ENCODE peak calls at places on chromosome 20, in seven cellular contexts. One of them, this sample, is unnamed.

GRCh38 chr20:13250242-13250641 is 29.2 kb downstream of the ISM1 start:
- DNase-seq in neural progenitor cell: no peak
- DNase-seq in astrocyte of the cerebellum: no peak
- DNase-seq in CD8-positive, alpha-beta memory T cell: no peak
- DNase-seq in spleen: no peak
- DNase-seq in cardiac muscle cell: no peak
- DNase-seq in heart right ventricle: no peak
- DNase-seq in this sample: no peak

GRCh38 chr20:17712201-17712600 is 12.4 kb downstream of the BANF2 start:
- DNase-seq in heart right ventricle: no peak
- DNase-seq in astrocyte of the cerebellum: no peak
- DNase-seq in neural progenitor cell: no peak
- DNase-seq in spleen: no peak
- DNase-seq in cardiac muscle cell: no peak
- DNase-seq in CD8-positive, alpha-beta memory T cell: no peak
- DNase-seq in this sample: no peak

GRCh38 chr20:34201531-34201930 is 39.7 kb upstream of the ASIP start:
- DNase-seq in CD8-positive, alpha-beta memory T cell: no peak
- DNase-seq in spleen: no peak
- DNase-seq in astrocyte of the cerebellum: no peak
- DNase-seq in heart right ventricle: no peak
- DNase-seq in neural progenitor cell: no peak
- DNase-seq in cardiac muscle cell: no peak
- DNase-seq in this sample: no peak

GRCh38 chr20:2795451-2795850 is 5.0 kb downstream of the CPXM1 start:
- DNase-seq in neural progenitor cell: no peak
- DNase-seq in CD8-positive, alpha-beta memory T cell: no peak
- DNase-seq in heart right ventricle: no peak
- DNase-seq in spleen: no peak
- DNase-seq in cardiac muscle cell: no peak
- DNase-seq in astrocyte of the cerebellum: no peak
- DNase-seq in this sample: no peak

GRCh38 chr20:9093203-9093962 is 24.5 kb downstream of the PLCB4 start:
- DNase-seq in neural progenitor cell: no peak
- DNase-seq in heart right ventricle: peak
- DNase-seq in astrocyte of the cerebellum: no peak
- DNase-seq in cardiac muscle cell: no peak
- DNase-seq in spleen: no peak
- DNase-seq in CD8-positive, alpha-beta memory T cell: no peak
- DNase-seq in this sample: peak

GRCh38 chr20:21376631-21377030 is 20.7 kb downstream of the NKX2-4 start:
- DNase-seq in astrocyte of the cerebellum: no peak
- DNase-seq in CD8-positive, alpha-beta memory T cell: no peak
- DNase-seq in neural progenitor cell: no peak
- DNase-seq in cardiac muscle cell: no peak
- DNase-seq in heart right ventricle: no peak
- DNase-seq in spleen: no peak
- DNase-seq in this sample: peak

GRCh38 chr20:48298851-48299484 is 513.7 kb upstream of the SULF2 start:
- DNase-seq in CD8-positive, alpha-beta memory T cell: no peak
- DNase-seq in heart right ventricle: peak
- DNase-seq in cardiac muscle cell: peak
- DNase-seq in spleen: no peak
- DNase-seq in neural progenitor cell: peak
- DNase-seq in astrocyte of the cerebellum: peak
- DNase-seq in this sample: peak

GRCh38 chr20:50337521-50338466 is 147.2 kb downstream of the CEBPB start:
- DNase-seq in neural progenitor cell: no peak
- DNase-seq in cardiac muscle cell: no peak
- DNase-seq in heart right ventricle: no peak
- DNase-seq in CD8-positive, alpha-beta memory T cell: no peak
- DNase-seq in astrocyte of the cerebellum: no peak
- DNase-seq in spleen: peak
- DNase-seq in this sample: no peak

GRCh38 chr20:5313916-5314315 is 2.8 kb downstream of the PROKR2 start:
- DNase-seq in cardiac muscle cell: no peak
- DNase-seq in heart right ventricle: no peak
- DNase-seq in astrocyte of the cerebellum: no peak
- DNase-seq in CD8-positive, alpha-beta memory T cell: no peak
- DNase-seq in neural progenitor cell: no peak
- DNase-seq in spleen: no peak
- DNase-seq in this sample: no peak

GRCh38 chr20:38985603-38986170 is 23.5 kb downstream of the DHX35 start:
- DNase-seq in CD8-positive, alpha-beta memory T cell: no peak
- DNase-seq in neural progenitor cell: no peak
- DNase-seq in heart right ventricle: no peak
- DNase-seq in spleen: no peak
- DNase-seq in astrocyte of the cerebellum: peak
- DNase-seq in cardiac muscle cell: peak
- DNase-seq in this sample: peak

GRCh38 chr20:49024220-49024619 is 21.9 kb upstream of the CSE1L start:
- DNase-seq in CD8-positive, alpha-beta memory T cell: no peak
- DNase-seq in heart right ventricle: no peak
- DNase-seq in cardiac muscle cell: no peak
- DNase-seq in neural progenitor cell: no peak
- DNase-seq in spleen: no peak
- DNase-seq in astrocyte of the cerebellum: no peak
- DNase-seq in this sample: no peak

DNA sequence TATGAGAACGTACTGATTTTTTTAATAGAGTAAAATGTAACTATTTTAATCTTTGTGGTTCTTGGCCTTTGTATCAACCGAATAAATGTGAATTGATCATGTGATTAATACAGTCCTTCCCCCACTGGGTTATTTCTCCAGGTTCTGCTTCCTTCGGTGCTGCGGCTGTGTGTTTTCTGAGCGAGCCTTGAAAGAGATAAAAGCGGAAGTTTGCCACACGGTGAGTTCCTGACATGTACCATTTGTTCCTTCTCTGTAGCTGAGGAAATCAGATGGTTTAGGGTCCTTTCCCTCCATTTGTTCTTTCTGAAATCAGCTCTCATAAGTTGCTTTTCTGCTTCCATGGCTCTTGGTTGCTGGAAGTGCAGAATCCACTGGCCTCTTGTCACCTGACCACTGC is 15.5 kb downstream of the RTF2 start:
- DNase-seq in astrocyte of the cerebellum: no peak
- DNase-seq in spleen: no peak
- DNase-seq in cardiac muscle cell: no peak
- DNase-seq in heart right ventricle: no peak
- DNase-seq in CD8-positive, alpha-beta memory T cell: no peak
- DNase-seq in neural progenitor cell: no peak
- DNase-seq in this sample: no peak
- H3K4me3 ChIP-seq in astrocyte of the cerebellum: no peak
- H3K4me3 ChIP-seq in spleen: no peak
- H3K4me3 ChIP-seq in cardiac muscle cell: no peak
- H3K4me3 ChIP-seq in heart right ventricle: no peak
- H3K4me3 ChIP-seq in CD8-positive, alpha-beta memory T cell: no peak
- H3K4me3 ChIP-seq in neural progenitor cell: no peak
- H3K4me3 ChIP-seq in this sample: no peak

GRCh38 chr20:11919046-11919445 is 1.4 kb downstream of the BTBD3 start:
- DNase-seq in heart right ventricle: peak
- DNase-seq in CD8-positive, alpha-beta memory T cell: no peak
- DNase-seq in spleen: no peak
- DNase-seq in astrocyte of the cerebellum: peak
- DNase-seq in neural progenitor cell: peak
- DNase-seq in cardiac muscle cell: peak
- DNase-seq in this sample: no peak

GRCh38 chr20:11919571-11919970 is 1.9 kb downstream of the BTBD3 start:
- DNase-seq in astrocyte of the cerebellum: no peak
- DNase-seq in CD8-positive, alpha-beta memory T cell: no peak
- DNase-seq in neural progenitor cell: no peak
- DNase-seq in cardiac muscle cell: no peak
- DNase-seq in spleen: no peak
- DNase-seq in heart right ventricle: no peak
- DNase-seq in this sample: no peak

GRCh38 chr20:11920083-11920482 is 2.4 kb downstream of the BTBD3 start:
- DNase-seq in heart right ventricle: no peak
- DNase-seq in neural progenitor cell: no peak
- DNase-seq in spleen: no peak
- DNase-seq in astrocyte of the cerebellum: no peak
- DNase-seq in cardiac muscle cell: no peak
- DNase-seq in CD8-positive, alpha-beta memory T cell: no peak
- DNase-seq in this sample: no peak

GRCh38 chr20:11918280-11918952 is 723 bp downstream of the BTBD3 start:
- DNase-seq in cardiac muscle cell: no peak
- DNase-seq in neural progenitor cell: no peak
- DNase-seq in CD8-positive, alpha-beta memory T cell: no peak
- DNase-seq in heart right ventricle: no peak
- DNase-seq in astrocyte of the cerebellum: no peak
- DNase-seq in spleen: no peak
- DNase-seq in this sample: no peak

DNA sequence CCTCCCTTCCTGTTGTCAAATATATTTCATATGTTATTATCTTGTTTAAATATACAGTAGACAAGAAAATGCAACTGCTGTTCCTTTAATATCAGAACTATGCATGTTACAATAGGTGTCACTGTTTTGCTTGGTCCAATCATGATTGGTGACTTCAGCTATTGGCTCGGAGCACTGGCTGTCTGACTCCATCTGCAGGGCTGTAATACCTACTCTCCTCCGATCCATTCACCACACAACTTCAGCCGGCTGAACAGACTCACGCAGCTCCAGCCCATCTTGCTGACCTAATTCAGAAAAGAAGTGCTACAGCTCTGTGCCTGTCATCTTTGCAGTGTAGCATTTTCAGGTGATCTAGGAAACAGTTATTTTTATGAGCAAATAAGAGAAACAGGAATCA is at the start of gene BTBD3:
- DNase-seq in CD8-positive, alpha-beta memory T cell: no peak
- DNase-seq in heart right ventricle: peak
- DNase-seq in neural progenitor cell: peak
- DNase-seq in spleen: no peak
- DNase-seq in astrocyte of the cerebellum: peak
- DNase-seq in cardiac muscle cell: peak
- DNase-seq in this sample: peak
- H3K4me3 ChIP-seq in CD8-positive, alpha-beta memory T cell: no peak
- H3K4me3 ChIP-seq in heart right ventricle: peak
- H3K4me3 ChIP-seq in neural progenitor cell: no peak
- H3K4me3 ChIP-seq in spleen: peak
- H3K4me3 ChIP-seq in astrocyte of the cerebellum: peak
- H3K4me3 ChIP-seq in cardiac muscle cell: no peak
- H3K4me3 ChIP-seq in this sample: peak

DNA sequence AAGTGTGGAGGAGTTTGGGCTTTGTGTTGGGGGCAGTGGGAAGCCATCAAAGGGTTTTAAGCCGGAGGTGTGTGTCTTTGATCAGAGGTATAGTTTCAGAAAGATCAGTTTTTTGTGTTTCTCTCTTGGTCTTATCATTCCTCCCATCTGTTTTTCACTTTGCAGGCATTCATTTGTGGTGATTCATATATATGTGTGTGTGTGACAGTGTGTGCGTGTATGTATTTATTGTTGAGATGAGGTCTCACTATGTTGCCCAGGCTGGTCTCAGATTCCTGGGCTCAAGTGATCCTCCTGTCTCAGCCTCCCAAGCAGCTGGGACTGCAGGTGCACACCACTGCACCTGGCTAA is 11.1 kb upstream of the SERINC3 start:
- DNase-seq in cardiac muscle cell: no peak
- DNase-seq in neural progenitor cell: no peak
- DNase-seq in astrocyte of the cerebellum: no peak
- DNase-seq in spleen: no peak
- DNase-seq in heart right ventricle: no peak
- DNase-seq in CD8-positive, alpha-beta memory T cell: no peak
- DNase-seq in this sample: peak
- H3K4me3 ChIP-seq in cardiac muscle cell: peak
- H3K4me3 ChIP-seq in neural progenitor cell: peak
- H3K4me3 ChIP-seq in astrocyte of the cerebellum: peak
- H3K4me3 ChIP-seq in spleen: no peak
- H3K4me3 ChIP-seq in heart right ventricle: no peak
- H3K4me3 ChIP-seq in CD8-positive, alpha-beta memory T cell: no peak
- H3K4me3 ChIP-seq in this sample: peak

GRCh38 chr20:51560550-51561307 is 18.2 kb upstream of the NFATC2 start:
- DNase-seq in heart right ventricle: no peak
- DNase-seq in CD8-positive, alpha-beta memory T cell: no peak
- DNase-seq in astrocyte of the cerebellum: no peak
- DNase-seq in neural progenitor cell: no peak
- DNase-seq in spleen: no peak
- DNase-seq in cardiac muscle cell: peak
- DNase-seq in this sample: no peak
- H3K4me3 ChIP-seq in heart right ventricle: no peak
- H3K4me3 ChIP-seq in CD8-positive, alpha-beta memory T cell: no peak
- H3K4me3 ChIP-seq in astrocyte of the cerebellum: peak
- H3K4me3 ChIP-seq in neural progenitor cell: peak
- H3K4me3 ChIP-seq in spleen: no peak
- H3K4me3 ChIP-seq in cardiac muscle cell: peak
- H3K4me3 ChIP-seq in this sample: peak

GRCh38 chr20:6976535-6976934 is 209.0 kb downstream of the BMP2 start:
- DNase-seq in CD8-positive, alpha-beta memory T cell: no peak
- DNase-seq in neural progenitor cell: no peak
- DNase-seq in astrocyte of the cerebellum: no peak
- DNase-seq in spleen: no peak
- DNase-seq in cardiac muscle cell: no peak
- DNase-seq in heart right ventricle: no peak
- DNase-seq in this sample: no peak

GRCh38 chr20:6974819-6975218 is 207.3 kb downstream of the BMP2 start:
- DNase-seq in cardiac muscle cell: no peak
- DNase-seq in spleen: no peak
- DNase-seq in neural progenitor cell: no peak
- DNase-seq in CD8-positive, alpha-beta memory T cell: no peak
- DNase-seq in astrocyte of the cerebellum: no peak
- DNase-seq in heart right ventricle: no peak
- DNase-seq in this sample: no peak

GRCh38 chr20:6976096-6976495 is 208.6 kb downstream of the BMP2 start:
- DNase-seq in heart right ventricle: no peak
- DNase-seq in cardiac muscle cell: no peak
- DNase-seq in spleen: no peak
- DNase-seq in astrocyte of the cerebellum: no peak
- DNase-seq in neural progenitor cell: no peak
- DNase-seq in CD8-positive, alpha-beta memory T cell: no peak
- DNase-seq in this sample: no peak

GRCh38 chr20:6975326-6975725 is 207.8 kb downstream of the BMP2 start:
- DNase-seq in spleen: no peak
- DNase-seq in CD8-positive, alpha-beta memory T cell: no peak
- DNase-seq in astrocyte of the cerebellum: no peak
- DNase-seq in heart right ventricle: no peak
- DNase-seq in cardiac muscle cell: no peak
- DNase-seq in neural progenitor cell: no peak
- DNase-seq in this sample: peak
- H3K4me3 ChIP-seq in spleen: no peak
- H3K4me3 ChIP-seq in CD8-positive, alpha-beta memory T cell: no peak
- H3K4me3 ChIP-seq in astrocyte of the cerebellum: no peak
- H3K4me3 ChIP-seq in heart right ventricle: no peak
- H3K4me3 ChIP-seq in cardiac muscle cell: no peak
- H3K4me3 ChIP-seq in neural progenitor cell: no peak
- H3K4me3 ChIP-seq in this sample: no peak

GRCh38 chr20:62355527-62356142 is 11.5 kb downstream of the LAMA5 start:
- DNase-seq in cardiac muscle cell: peak
- DNase-seq in heart right ventricle: peak
- DNase-seq in neural progenitor cell: peak
- DNase-seq in astrocyte of the cerebellum: no peak
- DNase-seq in CD8-positive, alpha-beta memory T cell: no peak
- DNase-seq in spleen: no peak
- DNase-seq in this sample: no peak
- H3K4me3 ChIP-seq in cardiac muscle cell: no peak
- H3K4me3 ChIP-seq in heart right ventricle: peak
- H3K4me3 ChIP-seq in neural progenitor cell: no peak
- H3K4me3 ChIP-seq in astrocyte of the cerebellum: no peak
- H3K4me3 ChIP-seq in CD8-positive, alpha-beta memory T cell: no peak
- H3K4me3 ChIP-seq in spleen: no peak
- H3K4me3 ChIP-seq in this sample: no peak

DNA sequence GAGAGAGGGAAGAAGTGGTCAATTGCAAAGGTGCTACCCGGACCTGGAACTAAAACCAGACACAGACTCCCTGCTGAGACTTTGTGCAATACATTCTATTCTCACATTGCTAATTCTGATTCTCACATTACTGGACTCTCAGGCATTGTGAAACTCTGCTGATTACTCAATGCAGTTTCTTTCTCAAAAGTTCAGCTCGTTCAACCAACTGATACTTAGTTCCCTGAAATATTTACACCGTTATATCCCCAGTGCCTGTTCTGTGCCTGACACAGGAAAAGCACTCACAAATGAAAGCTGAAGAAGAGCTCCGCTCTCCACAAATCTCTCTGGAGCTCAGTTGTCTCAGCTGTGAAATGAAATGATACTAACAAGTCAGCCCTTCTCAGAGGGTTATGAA is 503 bp upstream of the SLPI start:
- DNase-seq in cardiac muscle cell: peak
- DNase-seq in CD8-positive, alpha-beta memory T cell: no peak
- DNase-seq in neural progenitor cell: peak
- DNase-seq in astrocyte of the cerebellum: peak
- DNase-seq in spleen: no peak
- DNase-seq in heart right ventricle: no peak
- DNase-seq in this sample: peak
- H3K4me3 ChIP-seq in cardiac muscle cell: no peak
- H3K4me3 ChIP-seq in CD8-positive, alpha-beta memory T cell: no peak
- H3K4me3 ChIP-seq in neural progenitor cell: no peak
- H3K4me3 ChIP-seq in astrocyte of the cerebellum: no peak
- H3K4me3 ChIP-seq in spleen: no peak
- H3K4me3 ChIP-seq in heart right ventricle: no peak
- H3K4me3 ChIP-seq in this sample: no peak

This sample was measured in AG10803.